ENCODE peak calls at places on chromosome 22, in five cellular contexts. M is H1, P is IMR-90, D is neuronal stem cell, E is H9. G is an unnamed sample. For H3K4me1 and H3K9me3, the result is how much of the 10 kb centered on the place peaks cover.

GRCh38 chr22:29302681-29303465 is 3.6 kb upstream of the GAS2L1 start:
- DNase-seq in P (no peak), E (peak), M (no peak), D (no peak), G (no peak)

GRCh38 chr22:45531944-45532631 is 29.4 kb downstream of the FBLN1 start:
- DNase-seq in E (no peak), M (no peak), D (no peak), P (no peak), G (no peak)

GRCh38 chr22:41844513-41844912 is 11.6 kb downstream of the SREBF2 start:
- DNase-seq in E (no peak), M (no peak), D (no peak), P (no peak), G (no peak)

GRCh38 chr22:19886605-19887250 is 32.1 kb upstream of the GNB1L start:
- DNase-seq in E (no peak), P (peak), M (no peak), D (no peak), G (peak)

GRCh38 chr22:35638408-35638807 is 9.8 kb upstream of the APOL6 start:
- DNase-seq in E (no peak), M (no peak), P (peak), D (no peak), G (peak)

GRCh38 chr22:17948101-17948500 is 76.3 kb downstream of the MICAL3 start:
- DNase-seq in E (no peak), M (no peak), P (no peak), D (no peak), G (no peak)

GRCh38 chr22:45007247-45007945 is 2.4 kb downstream of the PHF21B start:
- DNase-seq in D (peak), M (no peak), P (peak), E (peak), G (peak)

GRCh38 chr22:46537946-46538815 is 761 bp upstream of the CELSR1 start:
- DNase-seq in P (peak), D (peak), E (peak), M (no peak), G (no peak)

GRCh38 chr22:25896592-25896991 is 154.6 kb downstream of the MYO18B start:
- DNase-seq in D (no peak), P (no peak), M (no peak), E (no peak), G (no peak)

GRCh38 chr22:35950262-35950661 is 78.4 kb downstream of the RBFOX2 start:
- DNase-seq in D (no peak), P (no peak), E (peak), M (no peak), G (no peak)

GRCh38 chr22:35355744-35356420 is 25.0 kb upstream of the HMOX1 start:
- DNase-seq in P (peak), M (no peak), E (no peak), D (no peak), G (no peak)

GRCh38 chr22:42001706-42002105 is 3.1 kb downstream of the WBP2NL start:
- DNase-seq in P (no peak), E (no peak), D (no peak), M (no peak), G (no peak)

GRCh38 chr22:40709752-40710413 is 30.6 kb downstream of the MCHR1 start:
- DNase-seq in D (no peak), M (no peak), E (no peak), P (peak), G (peak)

GRCh38 chr22:44676441-44677298 is 25.3 kb upstream of the PRR5 start:
- DNase-seq in E (no peak), P (peak), M (no peak), D (no peak), G (peak)

GRCh38 chr22:20523118-20523983 is 15.9 kb downstream of the MED15 start:
- DNase-seq in D (no peak), M (no peak), P (peak), E (no peak), G (peak)

GRCh38 chr22:45686842-45687241 is 15.2 kb downstream of the ATXN10 start:
- DNase-seq in M (no peak), P (no peak), E (no peak), D (no peak), G (no peak)

GRCh38 chr22:44597616-44598015 is 99.6 kb upstream of the RTL6 start:
- DNase-seq in P (peak), E (no peak), D (no peak), M (no peak), G (peak)

GRCh38 chr22:24417901-24418641 is 9.3 kb upstream of the ADORA2A start:
- DNase-seq in M (no peak), D (no peak), E (no peak), P (peak), G (no peak)

GRCh38 chr22:23065069-23065451 is 5.3 kb upstream of the GNAZ start:
- DNase-seq in E (peak), D (no peak), M (no peak), P (no peak), G (no peak)
- H3K4me1 ChIP-seq in E (under half), D (under half), M (under half), P (under half), G (under half)

GRCh38 chr22:47623740-47624103 is 861.3 kb downstream of the TBC1D22A start:
- DNase-seq in D (no peak), E (no peak), P (no peak), M (no peak), G (no peak)
- H3K9me3 ChIP-seq in D (under half), E (under half), P (half or more), M (under half), G (under half)

GRCh38 chr22:39021552-39022250 is 774 bp downstream of the APOBEC3D start:
- DNase-seq in D (no peak), M (no peak), E (no peak), P (no peak), G (peak)
- H2BK15ac ChIP-seq in D (peak), M (peak), E (no peak), P (no peak), G (peak)

DNA sequence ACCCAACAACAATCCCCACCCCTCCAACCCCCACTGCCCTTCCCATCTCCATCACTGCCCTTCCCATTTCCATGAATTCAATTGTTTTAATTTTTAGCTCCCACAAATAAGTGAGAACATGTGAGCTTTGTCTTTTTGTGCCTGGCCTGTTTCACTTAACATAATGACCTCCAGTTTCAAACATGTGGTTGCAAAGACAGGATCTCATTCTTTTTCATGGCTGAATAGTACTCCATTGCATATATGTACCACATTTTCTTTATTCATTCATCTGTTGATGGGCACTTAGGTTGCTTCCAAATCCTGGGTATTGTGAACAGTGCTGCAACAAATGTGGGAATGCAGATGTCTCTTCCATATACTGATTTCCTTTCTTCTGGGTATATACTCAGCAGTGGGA is 985 bp upstream of the IL2RB start:
- DNase-seq in E (no peak), P (no peak), M (no peak), D (no peak), G (no peak)
- H3K4me1 ChIP-seq in E (under half), P (under half), M (under half), D (under half), G (under half)

GRCh38 chr22:48579915-48580279 is 1247.8 kb downstream of the BRD1 start:
- DNase-seq in E (no peak), D (no peak), M (no peak), P (no peak), G (no peak)

GRCh38 chr22:48581206-48581766 is 1246.4 kb downstream of the BRD1 start:
- DNase-seq in M (no peak), P (no peak), E (no peak), D (no peak), G (no peak)

GRCh38 chr22:48580481-48580970 is 1247.1 kb downstream of the BRD1 start:
- DNase-seq in M (no peak), E (no peak), D (no peak), P (no peak), G (no peak)

GRCh38 chr22:48579035-48579914 is 1248.4 kb downstream of the BRD1 start:
- DNase-seq in P (no peak), E (no peak), M (no peak), D (peak), G (no peak)

DNA sequence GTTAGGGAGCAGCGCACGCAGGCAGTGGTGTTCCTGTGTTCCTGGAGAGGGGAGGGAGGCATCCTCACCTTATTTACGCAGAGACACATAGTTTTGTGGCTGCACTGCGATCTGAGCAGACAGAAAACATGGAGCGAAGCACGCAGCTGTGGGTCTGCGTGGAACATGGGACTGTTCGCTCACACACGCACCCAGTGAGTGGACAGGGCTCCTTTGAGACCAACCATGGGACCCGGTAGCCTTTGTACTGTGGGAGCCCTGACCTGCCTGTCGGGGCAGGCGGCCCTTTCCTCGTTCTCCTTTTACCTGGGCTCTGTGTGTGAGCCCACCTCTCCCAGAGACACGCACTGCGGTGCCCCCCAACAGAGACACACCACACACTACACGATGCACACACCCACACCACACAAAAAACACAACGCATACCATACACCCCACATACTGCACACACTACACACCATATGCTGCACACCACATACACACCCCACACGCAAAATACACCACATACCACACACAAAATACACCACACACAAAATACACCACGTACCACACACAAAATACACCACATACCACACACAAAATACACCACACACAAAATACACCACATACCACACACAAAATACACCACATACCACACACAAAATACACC is 1245.7 kb downstream of the BRD1 start:
- DNase-seq in D (no peak), P (no peak), E (no peak), M (no peak), G (no peak)
- H3K9me3 ChIP-seq in D (under half), P (under half), E (under half), M (under half), G (under half)

GRCh38 chr22:22143448-22143847 is 101.1 kb upstream of the VPREB1 start:
- DNase-seq in E (no peak), D (no peak), M (no peak), P (no peak), G (no peak)

GRCh38 chr22:22144858-22145257 is 99.7 kb upstream of the VPREB1 start:
- DNase-seq in P (peak), E (no peak), M (no peak), D (no peak), G (no peak)

GRCh38 chr22:22141031-22141430 is 103.6 kb upstream of the VPREB1 start:
- DNase-seq in E (no peak), M (no peak), D (no peak), P (no peak), G (no peak)

GRCh38 chr22:22139364-22139763 is 105.2 kb upstream of the VPREB1 start:
- DNase-seq in P (no peak), M (no peak), E (no peak), D (no peak), G (no peak)

DNA sequence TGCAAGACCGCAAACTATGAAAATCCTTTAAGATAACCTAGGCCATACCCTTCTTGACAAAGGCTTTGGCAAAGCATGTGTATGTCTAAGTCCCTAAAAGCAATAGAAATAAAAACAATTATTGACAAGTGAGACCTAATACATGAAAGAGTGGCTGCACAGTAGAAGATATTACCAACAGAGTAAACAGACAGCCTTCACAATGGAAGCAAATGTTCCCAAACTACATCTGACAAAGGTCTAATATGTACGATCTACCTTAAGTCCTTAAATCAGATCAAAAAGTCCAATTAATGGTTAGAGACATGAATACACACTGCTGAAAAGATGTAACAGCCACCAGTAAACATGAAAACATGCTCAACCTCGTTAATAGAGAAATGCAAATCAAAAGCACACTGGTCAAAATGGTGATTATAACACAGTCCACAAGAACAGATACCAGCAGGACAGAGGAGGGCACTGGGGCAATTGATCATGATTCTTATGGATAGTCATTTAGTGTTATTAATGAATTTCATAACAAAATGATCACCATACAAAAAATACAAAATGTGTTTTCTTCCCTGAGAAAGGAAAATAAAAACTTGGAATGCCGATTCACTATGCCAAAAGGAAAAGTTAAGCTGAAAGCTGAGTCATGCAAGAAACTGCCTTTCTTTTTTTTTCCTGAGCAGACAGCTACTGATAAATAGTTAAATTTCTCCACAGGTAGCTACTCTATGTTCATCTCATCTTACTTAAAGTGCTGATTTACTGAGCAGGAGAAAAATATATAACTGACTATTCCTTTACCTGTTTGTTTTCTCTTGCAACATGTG is 102.6 kb upstream of the VPREB1 start:
- DNase-seq in D (no peak), P (no peak), E (no peak), M (no peak), G (no peak)
- H2BK15ac ChIP-seq in D (no peak), P (no peak), E (no peak), M (no peak), G (no peak)